ENCODE peak calls at places on chromosomes 4 and X, in four cellular contexts. One of them, this sample, is unnamed.
A peak's percentile ranks its signal among the peaks of the same experiment; 100 is the strongest.

GRCh38 chr4:139684351-139684750 is 18.7 kb downstream of the MGST2 start:
- DNase-seq in activated CD4-positive, alpha-beta T cell treated with anti-CD3 and anti-CD28 coated beads, Interleukin-2, amount 10 ng/mL, durations not matched to agents 7 days and 5 days: no peak
- DNase-seq in AG08396: no peak
- DNase-seq in hippocampal formation: no peak
- DNase-seq in this sample: no peak

GRCh38 chrX:40552768-40553167 is 28.0 kb upstream of the ATP6AP2 start:
- DNase-seq in activated CD4-positive, alpha-beta T cell treated with anti-CD3 and anti-CD28 coated beads, Interleukin-2, amount 10 ng/mL, durations not matched to agents 7 days and 5 days: no peak
- DNase-seq in AG08396: no peak
- DNase-seq in hippocampal formation: peak; percentile 2
- DNase-seq in this sample: no peak

GRCh38 chr4:3306465-3306864 is 13.6 kb downstream of the RGS12 start:
- DNase-seq in activated CD4-positive, alpha-beta T cell treated with anti-CD3 and anti-CD28 coated beads, Interleukin-2, amount 10 ng/mL, durations not matched to agents 7 days and 5 days: no peak
- DNase-seq in AG08396: no peak
- DNase-seq in hippocampal formation: no peak
- DNase-seq in this sample: no peak

GRCh38 chrX:40041915-40042314 is 55.8 kb downstream of the BCOR start:
- DNase-seq in activated CD4-positive, alpha-beta T cell treated with anti-CD3 and anti-CD28 coated beads, Interleukin-2, amount 10 ng/mL, durations not matched to agents 7 days and 5 days: no peak
- DNase-seq in AG08396: no peak
- DNase-seq in hippocampal formation: no peak
- DNase-seq in this sample: no peak

GRCh38 chr4:72701987-72702819 is 133.2 kb upstream of the ADAMTS3 start:
- DNase-seq in activated CD4-positive, alpha-beta T cell treated with anti-CD3 and anti-CD28 coated beads, Interleukin-2, amount 10 ng/mL, durations not matched to agents 7 days and 5 days: peak; percentile 61
- DNase-seq in AG08396: peak; percentile 31
- DNase-seq in hippocampal formation: peak; percentile 40
- DNase-seq in this sample: peak; percentile 3

GRCh38 chrX:48937065-48937907 is 18.5 kb upstream of the PIM2 start:
- DNase-seq in activated CD4-positive, alpha-beta T cell treated with anti-CD3 and anti-CD28 coated beads, Interleukin-2, amount 10 ng/mL, durations not matched to agents 7 days and 5 days: peak; percentile 92
- DNase-seq in AG08396: no peak
- DNase-seq in hippocampal formation: no peak
- DNase-seq in this sample: no peak

GRCh38 chr4:185721190-185721948 is 90.6 kb downstream of the SORBS2 start:
- DNase-seq in activated CD4-positive, alpha-beta T cell treated with anti-CD3 and anti-CD28 coated beads, Interleukin-2, amount 10 ng/mL, durations not matched to agents 7 days and 5 days: no peak
- DNase-seq in AG08396: no peak
- DNase-seq in hippocampal formation: no peak
- DNase-seq in this sample: no peak

GRCh38 chr4:51895816-51896408 is 53.0 kb downstream of the DCUN1D4 start:
- DNase-seq in activated CD4-positive, alpha-beta T cell treated with anti-CD3 and anti-CD28 coated beads, Interleukin-2, amount 10 ng/mL, durations not matched to agents 7 days and 5 days: peak; percentile 61
- DNase-seq in AG08396: peak; percentile 78
- DNase-seq in hippocampal formation: peak; percentile 68
- DNase-seq in this sample: peak; percentile 31